ENCODE peak calls at places on chromosome 18, in eight cellular contexts. W is heart left ventricle, D is thoracic aorta, I is transverse colon, J is Peyer's patch, X is GM12878, Y is AG10803, K is fibroblast of the aortic adventitia. F is an unnamed sample.

GRCh38 chr18:3871687-3872086 is 421.7 kb downstream of the TGIF1 start:
- DNase-seq in W (no peak), D (no peak), I (no peak), J (no peak), X (no peak), Y (no peak), K (no peak), F (no peak)

GRCh38 chr18:2825613-2826205 is 21.1 kb upstream of the EMILIN2 start:
- DNase-seq in W (no peak), D (no peak), I (no peak), J (no peak), X (no peak), Y (no peak), K (peak; percentile 8), F (no peak)

GRCh38 chr18:59279722-59280121 is 6.5 kb upstream of the RAX start:
- DNase-seq in W (no peak), D (no peak), I (no peak), J (no peak), X (no peak), Y (no peak), K (no peak), F (no peak)

GRCh38 chr18:79497638-79498081 is 101.9 kb downstream of the NFATC1 start:
- DNase-seq in W (no peak), D (no peak), I (no peak), J (peak; percentile 64), X (peak; percentile 25), Y (peak; percentile 15), K (no peak), F (no peak)

GRCh38 chr18:63979409-63979908 is 9.6 kb downstream of the SERPINB8 start:
- DNase-seq in W (no peak), D (no peak), I (peak; percentile 47), J (peak; percentile 44), X (no peak), Y (peak; percentile 76), K (peak; percentile 80), F (peak; percentile 55)

GRCh38 chr18:74329688-74330205 is 14.1 kb downstream of the C18orf63 start:
- DNase-seq in W (no peak), D (no peak), I (no peak), J (no peak), X (no peak), Y (no peak), K (no peak), F (no peak)

GRCh38 chr18:45626330-45627203 is 11.3 kb downstream of the SLC14A2 start:
- DNase-seq in W (no peak), D (no peak), I (no peak), J (no peak), X (no peak), Y (peak; percentile 61), K (peak; percentile 77), F (peak; percentile 52)

GRCh38 chr18:6997802-6998201 is 119.8 kb downstream of the LAMA1 start:
- DNase-seq in W (no peak), D (no peak), I (no peak), J (no peak), X (no peak), Y (peak; percentile 35), K (no peak), F (no peak)

GRCh38 chr18:23824704-23825103 is 135.5 kb downstream of the LAMA3 start:
- DNase-seq in W (no peak), D (no peak), I (no peak), J (no peak), X (no peak), Y (peak; percentile 40), K (peak; percentile 35), F (no peak)

GRCh38 chr18:12236934-12237832 is 17.0 kb upstream of the CIDEA start:
- DNase-seq in W (peak; percentile 87), D (no peak), I (peak; percentile 74), J (peak; percentile 46), X (no peak), Y (peak; percentile 51), K (peak; percentile 56), F (no peak)

GRCh38 chr18:6427281-6427680 is 12.6 kb upstream of the L3MBTL4 start:
- DNase-seq in W (no peak), D (no peak), I (no peak), J (no peak), X (no peak), Y (no peak), K (no peak), F (peak; percentile 6)

GRCh38 chr18:4017479-4017878 is 437.6 kb downstream of the DLGAP1 start:
- DNase-seq in W (no peak), D (no peak), I (no peak), J (no peak), X (no peak), Y (no peak), K (no peak), F (no peak)

GRCh38 chr18:80173060-80173459 is 64.0 kb downstream of the ADNP2 start:
- DNase-seq in W (no peak), D (no peak), I (no peak), J (no peak), X (no peak), Y (no peak), K (no peak), F (no peak)

GRCh38 chr18:31088532-31088931 is 13.7 kb downstream of the DSC2 start:
- DNase-seq in W (no peak), D (no peak), I (no peak), J (no peak), X (no peak), Y (no peak), K (no peak), F (no peak)

GRCh38 chr18:59742325-59743111 is 45.3 kb upstream of the CCBE1 start:
- DNase-seq in W (no peak), D (no peak), I (no peak), J (no peak), X (no peak), Y (peak; percentile 88), K (peak; percentile 65), F (no peak)

GRCh38 chr18:47261902-47262301 is 10.4 kb upstream of the SKOR2 start:
- DNase-seq in W (no peak), D (no peak), I (no peak), J (no peak), X (no peak), Y (no peak), K (no peak), F (no peak)

GRCh38 chr18:47263828-47264314 is 12.4 kb upstream of the SKOR2 start:
- DNase-seq in W (no peak), D (no peak), I (no peak), J (no peak), X (no peak), Y (peak; percentile 9), K (no peak), F (no peak)

GRCh38 chr18:47265197-47265596 is 13.7 kb upstream of the SKOR2 start:
- DNase-seq in W (no peak), D (no peak), I (no peak), J (no peak), X (no peak), Y (peak; percentile 85), K (peak; percentile 61), F (peak; percentile 28)

GRCh38 chr18:47262397-47263196 is 11.1 kb upstream of the SKOR2 start:
- DNase-seq in W (peak; percentile 37), D (no peak), I (no peak), J (no peak), X (no peak), Y (no peak), K (no peak), F (no peak)

DNA sequence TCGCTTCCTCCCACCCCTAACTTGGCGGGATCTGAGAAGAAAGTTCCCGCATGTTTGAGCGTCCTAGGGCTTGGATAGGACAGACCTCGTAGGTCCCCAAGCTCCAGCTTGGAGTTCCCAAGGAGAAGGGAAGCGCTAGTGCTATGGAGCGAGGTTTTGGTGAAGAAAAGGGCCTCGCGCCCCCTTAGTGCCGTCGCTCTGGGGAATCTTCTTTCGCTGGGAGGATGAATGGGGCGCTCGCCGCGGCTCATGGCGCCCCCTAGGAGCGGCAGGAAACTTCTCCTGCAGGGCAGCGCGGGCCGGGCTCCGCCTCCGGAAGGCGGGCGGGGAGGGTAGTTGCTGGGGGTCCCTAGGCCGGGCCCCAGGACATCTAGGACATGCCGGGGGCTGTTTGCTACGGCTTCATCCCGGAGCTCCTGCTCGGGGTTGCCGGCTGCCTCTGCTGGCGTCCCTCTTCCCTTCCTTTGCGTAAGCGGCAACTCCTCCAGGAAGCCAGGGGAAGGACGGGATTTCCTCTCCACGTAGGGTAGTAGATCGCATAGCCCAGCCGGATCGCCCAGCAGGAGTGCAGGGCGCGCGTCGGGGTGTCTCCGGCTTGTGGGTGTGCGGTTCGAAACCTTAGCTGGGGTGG is 11.9 kb upstream of the SKOR2 start:
- DNase-seq in W (peak; percentile 46), D (no peak), I (no peak), J (no peak), X (no peak), Y (peak; percentile 26), K (no peak), F (no peak)
- TF ChIP-seq CTCF in W (no peak), D (no peak), I (no peak), J (no peak), X (no peak), Y (peak; percentile 49), K (peak; percentile 11), F (peak; percentile 26)

DNA sequence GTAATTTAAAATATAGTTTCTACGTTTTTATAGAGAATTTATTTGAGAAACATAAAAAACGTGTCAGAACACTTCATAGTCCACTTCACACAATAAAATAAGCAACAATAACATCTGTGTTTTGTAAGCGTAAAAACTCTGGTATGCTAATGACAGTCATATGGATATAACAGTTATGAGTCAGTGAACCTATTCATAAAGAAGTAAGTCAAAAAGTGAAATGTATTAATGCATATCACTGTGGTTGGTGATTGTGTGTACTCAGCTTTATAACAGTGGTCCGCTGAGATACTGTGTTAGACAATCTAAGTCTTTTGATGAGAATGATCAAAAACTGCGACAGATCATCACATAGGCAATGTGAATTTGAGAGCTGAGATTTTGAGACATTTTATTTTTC is 153.2 kb downstream of the WDR7 start:
- DNase-seq in W (no peak), D (no peak), I (no peak), J (no peak), X (no peak), Y (no peak), K (no peak), F (no peak)
- H3K4me3 ChIP-seq in W (no peak overlapping the region), D (no peak overlapping the region), I (no peak overlapping the region), J (no peak overlapping the region), X (no peak overlapping the region), Y (no peak overlapping the region), K (no peak overlapping the region), F (no peak overlapping the region)

GRCh38 chr18:50172367-50172766 is 22.6 kb downstream of the MYO5B start:
- DNase-seq in W (no peak), D (no peak), I (no peak), J (no peak), X (no peak), Y (no peak), K (no peak), F (no peak)

GRCh38 chr18:50169149-50169548 is 25.8 kb downstream of the MYO5B start:
- DNase-seq in W (no peak), D (no peak), I (no peak), J (no peak), X (no peak), Y (no peak), K (no peak), F (no peak)

GRCh38 chr18:50170004-50170403 is 24.9 kb downstream of the MYO5B start:
- DNase-seq in W (no peak), D (no peak), I (no peak), J (no peak), X (no peak), Y (no peak), K (no peak), F (no peak)
- TF ChIP-seq CTCF in W (no peak), D (no peak), I (no peak), J (no peak), X (no peak), Y (no peak), K (peak; percentile 2), F (no peak)

GRCh38 chr18:77676901-77677300 is 427.3 kb downstream of the GALR1 start:
- DNase-seq in W (no peak), D (no peak), I (no peak), J (no peak), X (no peak), Y (no peak), K (no peak), F (no peak)

GRCh38 chr18:77679869-77680268 is 430.2 kb downstream of the GALR1 start:
- DNase-seq in W (no peak), D (no peak), I (no peak), J (no peak), X (no peak), Y (no peak), K (no peak), F (no peak)
- H3K4me3 ChIP-seq in W (no peak overlapping the region), D (no peak overlapping the region), I (no peak overlapping the region), J (no peak overlapping the region), X (no peak overlapping the region), Y (no peak overlapping the region), K (no peak overlapping the region), F (no peak overlapping the region)